ENCODE peak calls at places on chromosome 14, in eight cellular contexts. R, F, I, H, N, P, X and K are unnamed samples.

GRCh38 chr14:59570122-59570521 is 6.5 kb downstream of the CCDC175 start:
- DNase-seq in R (peak), F (no peak), I (no peak), H (peak), N (no peak), P (no peak), X (no peak), K (peak)

GRCh38 chr14:101773378-101773777 is 11.9 kb downstream of the PPP2R5C start:
- DNase-seq in R (no peak), F (no peak), I (no peak), H (no peak), N (no peak), P (no peak), X (no peak), K (no peak)

GRCh38 chr14:62709773-62710172 is 335.5 kb downstream of the KCNH5 start:
- DNase-seq in R (no peak), F (no peak), I (no peak), H (no peak), N (no peak), P (no peak), X (no peak), K (no peak)

GRCh38 chr14:104227806-104228205 is 89.4 kb downstream of the KIF26A start:
- DNase-seq in R (no peak), F (no peak), I (no peak), H (no peak), N (no peak), P (no peak), X (no peak), K (no peak)

GRCh38 chr14:26204362-26204953 is 393.4 kb downstream of the NOVA1 start:
- DNase-seq in R (no peak), F (no peak), I (no peak), H (peak), N (no peak), P (no peak), X (no peak), K (peak)

GRCh38 chr14:68694516-68695235 is 98.2 kb downstream of the ZFP36L1 start:
- DNase-seq in R (no peak), F (no peak), I (no peak), H (peak), N (no peak), P (no peak), X (no peak), K (peak)

GRCh38 chr14:85934123-85934885 is 404.4 kb downstream of the FLRT2 start:
- DNase-seq in R (no peak), F (peak), I (peak), H (peak), N (no peak), P (no peak), X (no peak), K (no peak)

GRCh38 chr14:101008196-101008595 is 104.7 kb upstream of the RTL1 start:
- DNase-seq in R (no peak), F (no peak), I (no peak), H (no peak), N (no peak), P (no peak), X (peak), K (no peak)

GRCh38 chr14:101506921-101507300 is 54.4 kb upstream of the DIO3 start:
- DNase-seq in R (no peak), F (no peak), I (no peak), H (no peak), N (no peak), P (no peak), X (peak), K (no peak)

GRCh38 chr14:99234366-99234765 is 37.6 kb downstream of the BCL11B start:
- DNase-seq in R (no peak), F (no peak), I (no peak), H (no peak), N (no peak), P (no peak), X (no peak), K (no peak)

GRCh38 chr14:34620115-34620514 is 9.8 kb downstream of the SNX6 start:
- DNase-seq in R (no peak), F (no peak), I (no peak), H (no peak), N (no peak), P (no peak), X (no peak), K (no peak)
- TF ChIP-seq CTCF in R (no peak), F (no peak), I (no peak), H (no peak), N (no peak), P (no peak), X (no peak), K (no peak)

GRCh38 chr14:94144765-94145164 is 15.4 kb upstream of the IFI27L2 start:
- DNase-seq in R (no peak), F (no peak), I (no peak), H (peak), N (no peak), P (no peak), X (no peak), K (no peak)

GRCh38 chr14:94143239-94143638 is 13.8 kb upstream of the IFI27L2 start:
- DNase-seq in R (no peak), F (no peak), I (no peak), H (peak), N (no peak), P (no peak), X (no peak), K (no peak)

GRCh38 chr14:94143711-94144110 is 14.3 kb upstream of the IFI27L2 start:
- DNase-seq in R (no peak), F (no peak), I (no peak), H (no peak), N (no peak), P (no peak), X (no peak), K (no peak)

GRCh38 chr14:94142247-94142646 is 12.8 kb upstream of the IFI27L2 start:
- DNase-seq in R (no peak), F (no peak), I (no peak), H (no peak), N (no peak), P (no peak), X (no peak), K (no peak)

DNA sequence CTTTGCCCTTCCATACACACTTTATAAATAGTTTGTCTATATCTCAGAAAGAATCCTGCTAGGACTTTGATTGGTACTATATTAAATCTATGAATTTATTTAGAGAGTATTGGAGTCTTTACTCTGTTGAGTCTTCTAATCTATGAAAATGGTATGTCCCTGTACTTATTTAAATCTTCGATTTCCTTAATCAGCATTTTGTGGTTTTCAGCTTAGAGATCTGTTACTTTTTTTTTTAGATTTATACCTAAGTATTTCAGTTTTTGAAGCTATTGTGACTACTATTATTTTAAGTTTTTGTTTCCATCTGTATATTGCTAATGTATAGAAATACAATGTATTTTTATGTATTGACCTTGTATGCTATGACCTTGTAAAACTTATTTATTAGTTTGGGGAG is 13.4 kb upstream of the IFI27L2 start:
- DNase-seq in R (no peak), F (no peak), I (no peak), H (no peak), N (no peak), P (no peak), X (no peak), K (no peak)
- H3K4me3 ChIP-seq in R (no peak), F (no peak), I (no peak), H (no peak), N (no peak), P (no peak), X (no peak), K (no peak)

DNA sequence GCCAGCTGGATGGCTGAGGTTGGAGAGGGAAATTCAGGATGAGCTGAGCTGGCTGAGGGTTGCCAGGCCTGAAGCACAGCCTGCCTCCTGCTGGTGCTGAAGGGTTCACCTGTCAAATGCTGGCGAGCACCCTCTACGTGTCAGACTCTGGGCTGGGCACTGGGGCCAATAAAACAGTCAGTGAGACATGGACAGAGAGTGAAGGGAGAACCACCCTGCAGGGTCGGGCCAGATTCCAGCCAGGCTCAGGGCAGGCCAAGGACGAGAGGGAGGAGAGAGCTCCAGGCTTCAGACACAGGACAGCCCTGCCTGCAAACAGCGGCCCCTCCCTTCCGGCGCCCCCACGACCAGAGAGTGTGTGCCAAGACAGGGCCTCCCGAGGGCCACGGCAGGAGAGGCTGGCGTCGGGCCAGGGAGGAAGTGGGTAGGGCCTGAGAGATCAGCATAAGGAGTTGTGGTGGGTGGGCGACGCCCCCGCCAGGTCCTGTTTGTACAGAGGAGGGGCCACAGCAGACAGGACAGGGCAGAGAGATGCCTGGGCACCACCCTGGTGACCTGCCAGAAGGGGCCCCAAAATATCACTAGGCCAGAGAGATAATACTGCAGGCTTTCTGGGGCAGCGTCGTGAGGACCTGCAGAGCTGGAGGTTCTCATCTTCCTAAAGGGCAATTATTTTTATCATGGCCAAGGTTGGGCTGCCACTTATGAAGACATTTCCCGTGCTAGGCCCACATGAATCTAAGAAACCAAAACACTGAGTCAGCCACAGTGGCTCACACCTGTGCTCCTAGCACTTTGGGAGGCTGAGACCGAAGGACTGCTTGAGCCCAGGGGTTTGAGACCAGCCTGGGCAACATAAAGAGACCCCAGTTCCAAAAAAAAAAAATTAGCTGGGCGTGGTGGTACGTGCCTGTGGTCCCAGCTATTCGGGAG is 73.1 kb upstream of the GPR68 start:
- DNase-seq in R (peak), F (peak), I (no peak), H (no peak), N (no peak), P (peak), X (peak), K (peak)
- TF ChIP-seq CTCF in R (peak), F (no peak), I (no peak), H (no peak), N (no peak), P (no peak), X (no peak), K (peak)

GRCh38 chr14:93103392-93104080 is 12.2 kb downstream of the ITPK1 start:
- DNase-seq in R (no peak), F (peak), I (no peak), H (peak), N (no peak), P (no peak), X (peak), K (no peak)
- H3K4me3 ChIP-seq in R (no peak), F (peak), I (no peak), H (no peak), N (no peak), P (no peak), X (no peak), K (no peak)